ENCODE peak calls at places on chromosomes 7 and 10, in six cellular contexts. One of them, this sample, is unnamed.

GRCh38 chr7:85471740-85472139 is 284.9 kb upstream of the SEMA3D start:
- DNase-seq in neuronal stem cell: no peak
- DNase-seq in IMR-90: peak
- DNase-seq in mesendoderm: no peak
- DNase-seq in H1: no peak
- DNase-seq in mesenchymal stem cell: peak
- DNase-seq in this sample: no peak

GRCh38 chr10:73113543-73113942 is 3.3 kb downstream of the NUDT13 start:
- DNase-seq in neuronal stem cell: no peak
- DNase-seq in IMR-90: peak
- DNase-seq in mesendoderm: no peak
- DNase-seq in H1: no peak
- DNase-seq in mesenchymal stem cell: no peak
- DNase-seq in this sample: no peak

GRCh38 chr10:1605121-1605520 is 132.2 kb downstream of the ADARB2 start:
- DNase-seq in neuronal stem cell: no peak
- DNase-seq in IMR-90: no peak
- DNase-seq in mesendoderm: no peak
- DNase-seq in H1: no peak
- DNase-seq in mesenchymal stem cell: no peak
- DNase-seq in this sample: no peak

GRCh38 chr10:11255796-11256444 is 238.2 kb downstream of the CELF2 start:
- DNase-seq in neuronal stem cell: no peak
- DNase-seq in IMR-90: no peak
- DNase-seq in mesendoderm: no peak
- DNase-seq in H1: no peak
- DNase-seq in mesenchymal stem cell: no peak
- DNase-seq in this sample: no peak

GRCh38 chr7:129423700-129424410 is 10.4 kb upstream of the STRIP2 start:
- DNase-seq in neuronal stem cell: no peak
- DNase-seq in IMR-90: peak
- DNase-seq in mesendoderm: no peak
- DNase-seq in H1: no peak
- DNase-seq in mesenchymal stem cell: peak
- DNase-seq in this sample: peak

GRCh38 chr7:99365318-99366141 is 9.0 kb upstream of the ARPC1B start:
- DNase-seq in neuronal stem cell: no peak
- DNase-seq in IMR-90: no peak
- DNase-seq in mesendoderm: peak
- DNase-seq in H1: no peak
- DNase-seq in mesenchymal stem cell: no peak
- DNase-seq in this sample: peak

GRCh38 chr7:91357379-91357778 is 93.1 kb downstream of the FZD1 start:
- DNase-seq in neuronal stem cell: no peak
- DNase-seq in IMR-90: no peak
- DNase-seq in mesendoderm: no peak
- DNase-seq in H1: no peak
- DNase-seq in mesenchymal stem cell: no peak
- DNase-seq in this sample: no peak

GRCh38 chr7:22393825-22394458 is 37.0 kb upstream of the RAPGEF5 start:
- DNase-seq in neuronal stem cell: no peak
- DNase-seq in IMR-90: peak
- DNase-seq in mesendoderm: peak
- DNase-seq in H1: no peak
- DNase-seq in mesenchymal stem cell: no peak
- DNase-seq in this sample: no peak

GRCh38 chr7:31056775-31057346 is 4.8 kb downstream of the ADCYAP1R1 start:
- DNase-seq in neuronal stem cell: no peak
- DNase-seq in IMR-90: no peak
- DNase-seq in mesendoderm: peak
- DNase-seq in H1: no peak
- DNase-seq in mesenchymal stem cell: no peak
- DNase-seq in this sample: no peak

GRCh38 chr7:30559566-30559965 is 35.1 kb upstream of the GARS1 start:
- DNase-seq in neuronal stem cell: no peak
- DNase-seq in IMR-90: no peak
- DNase-seq in mesendoderm: peak
- DNase-seq in H1: no peak
- DNase-seq in mesenchymal stem cell: peak
- DNase-seq in this sample: peak

GRCh38 chr7:30831227-30831626 is 60.0 kb downstream of the MINDY4 start:
- DNase-seq in neuronal stem cell: no peak
- DNase-seq in IMR-90: peak
- DNase-seq in mesendoderm: no peak
- DNase-seq in H1: no peak
- DNase-seq in mesenchymal stem cell: no peak
- DNase-seq in this sample: no peak

GRCh38 chr10:84172435-84173356 is 905 bp upstream of the GPR15LG start:
- DNase-seq in neuronal stem cell: no peak
- DNase-seq in IMR-90: no peak
- DNase-seq in mesendoderm: no peak
- DNase-seq in H1: no peak
- DNase-seq in mesenchymal stem cell: no peak
- DNase-seq in this sample: no peak

GRCh38 chr7:151800861-151801260 is 76.1 kb downstream of the PRKAG2 start:
- DNase-seq in neuronal stem cell: no peak
- DNase-seq in IMR-90: no peak
- DNase-seq in mesendoderm: no peak
- DNase-seq in H1: no peak
- DNase-seq in mesenchymal stem cell: no peak
- DNase-seq in this sample: no peak

GRCh38 chr7:64945776-64946175 is 42.7 kb downstream of the ZNF273 start:
- DNase-seq in neuronal stem cell: no peak
- DNase-seq in IMR-90: no peak
- DNase-seq in mesendoderm: no peak
- DNase-seq in H1: no peak
- DNase-seq in mesenchymal stem cell: no peak
- DNase-seq in this sample: no peak

GRCh38 chr7:96300981-96301380 is 20.9 kb downstream of the SLC25A13 start:
- DNase-seq in neuronal stem cell: no peak
- DNase-seq in IMR-90: no peak
- DNase-seq in mesendoderm: no peak
- DNase-seq in H1: no peak
- DNase-seq in mesenchymal stem cell: no peak
- DNase-seq in this sample: no peak

GRCh38 chr7:3042861-3043489 is 692 bp downstream of the CARD11 start:
- DNase-seq in neuronal stem cell: no peak
- DNase-seq in IMR-90: no peak
- DNase-seq in mesendoderm: peak
- DNase-seq in H1: no peak
- DNase-seq in mesenchymal stem cell: no peak
- DNase-seq in this sample: no peak

GRCh38 chr10:34522542-34522941 is 292.6 kb downstream of the PARD3 start:
- DNase-seq in neuronal stem cell: no peak
- DNase-seq in IMR-90: peak
- DNase-seq in mesendoderm: peak
- DNase-seq in H1: no peak
- DNase-seq in mesenchymal stem cell: peak
- DNase-seq in this sample: peak

GRCh38 chr7:134182078-134182477 is 54.9 kb downstream of the LRGUK start:
- DNase-seq in neuronal stem cell: no peak
- DNase-seq in IMR-90: no peak
- DNase-seq in mesendoderm: no peak
- DNase-seq in H1: no peak
- DNase-seq in mesenchymal stem cell: no peak
- DNase-seq in this sample: no peak
- H3K23ac ChIP-seq in neuronal stem cell: no peak
- H3K23ac ChIP-seq in IMR-90: no peak
- H3K23ac ChIP-seq in mesendoderm: no peak
- H3K23ac ChIP-seq in H1: no peak
- H3K23ac ChIP-seq in mesenchymal stem cell: no peak
- H3K23ac ChIP-seq in this sample: peak

GRCh38 chr7:12069757-12070156 is 141.3 kb upstream of the TMEM106B start:
- DNase-seq in neuronal stem cell: no peak
- DNase-seq in IMR-90: no peak
- DNase-seq in mesendoderm: peak
- DNase-seq in H1: no peak
- DNase-seq in mesenchymal stem cell: no peak
- DNase-seq in this sample: no peak

GRCh38 chr7:12067156-12067831 is 143.8 kb upstream of the TMEM106B start:
- DNase-seq in neuronal stem cell: peak
- DNase-seq in IMR-90: peak
- DNase-seq in mesendoderm: peak
- DNase-seq in H1: peak
- DNase-seq in mesenchymal stem cell: peak
- DNase-seq in this sample: peak

GRCh38 chr7:12066004-12066403 is 145.1 kb upstream of the TMEM106B start:
- DNase-seq in neuronal stem cell: no peak
- DNase-seq in IMR-90: no peak
- DNase-seq in mesendoderm: peak
- DNase-seq in H1: no peak
- DNase-seq in mesenchymal stem cell: no peak
- DNase-seq in this sample: peak

GRCh38 chr7:12064716-12065115 is 146.4 kb upstream of the TMEM106B start:
- DNase-seq in neuronal stem cell: no peak
- DNase-seq in IMR-90: no peak
- DNase-seq in mesendoderm: peak
- DNase-seq in H1: no peak
- DNase-seq in mesenchymal stem cell: no peak
- DNase-seq in this sample: no peak

DNA sequence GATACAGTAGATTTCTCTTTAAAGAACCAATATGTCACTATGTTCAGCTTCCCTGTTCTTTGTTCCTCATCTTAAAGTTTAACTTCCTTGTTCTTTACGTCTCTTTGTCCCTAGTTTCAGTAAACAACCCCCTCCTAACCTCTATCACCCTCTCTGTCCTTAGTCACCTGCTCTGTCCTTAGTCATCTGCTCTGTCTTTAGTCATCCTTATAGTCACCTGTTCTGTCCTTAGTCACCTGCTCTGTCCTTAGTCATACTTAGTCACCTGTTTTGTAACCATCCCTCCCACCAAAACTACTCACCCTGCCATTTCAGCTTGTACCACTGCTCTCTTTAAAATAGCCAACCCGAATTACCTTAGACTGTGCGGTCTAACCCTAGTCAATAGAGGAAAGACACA is 144.5 kb upstream of the TMEM106B start:
- DNase-seq in neuronal stem cell: no peak
- DNase-seq in IMR-90: peak
- DNase-seq in mesendoderm: peak
- DNase-seq in H1: no peak
- DNase-seq in mesenchymal stem cell: no peak
- DNase-seq in this sample: peak
- H3K27ac ChIP-seq in neuronal stem cell: no peak
- H3K27ac ChIP-seq in IMR-90: no peak
- H3K27ac ChIP-seq in mesendoderm: no peak
- H3K27ac ChIP-seq in H1: no peak
- H3K27ac ChIP-seq in mesenchymal stem cell: no peak
- H3K27ac ChIP-seq in this sample: no peak

GRCh38 chr7:19101911-19102310 is 15.5 kb downstream of the TWIST1 start:
- DNase-seq in neuronal stem cell: no peak
- DNase-seq in IMR-90: no peak
- DNase-seq in mesendoderm: no peak
- DNase-seq in H1: no peak
- DNase-seq in mesenchymal stem cell: no peak
- DNase-seq in this sample: no peak

GRCh38 chr7:19097165-19097885 is 20.1 kb downstream of the TWIST1 start:
- DNase-seq in neuronal stem cell: no peak
- DNase-seq in IMR-90: no peak
- DNase-seq in mesendoderm: no peak
- DNase-seq in H1: no peak
- DNase-seq in mesenchymal stem cell: no peak
- DNase-seq in this sample: no peak

GRCh38 chr7:19099924-19100323 is 17.5 kb downstream of the TWIST1 start:
- DNase-seq in neuronal stem cell: no peak
- DNase-seq in IMR-90: no peak
- DNase-seq in mesendoderm: no peak
- DNase-seq in H1: no peak
- DNase-seq in mesenchymal stem cell: no peak
- DNase-seq in this sample: no peak

GRCh38 chr7:19098510-19098909 is 18.9 kb downstream of the TWIST1 start:
- DNase-seq in neuronal stem cell: no peak
- DNase-seq in IMR-90: no peak
- DNase-seq in mesendoderm: no peak
- DNase-seq in H1: no peak
- DNase-seq in mesenchymal stem cell: no peak
- DNase-seq in this sample: no peak

DNA sequence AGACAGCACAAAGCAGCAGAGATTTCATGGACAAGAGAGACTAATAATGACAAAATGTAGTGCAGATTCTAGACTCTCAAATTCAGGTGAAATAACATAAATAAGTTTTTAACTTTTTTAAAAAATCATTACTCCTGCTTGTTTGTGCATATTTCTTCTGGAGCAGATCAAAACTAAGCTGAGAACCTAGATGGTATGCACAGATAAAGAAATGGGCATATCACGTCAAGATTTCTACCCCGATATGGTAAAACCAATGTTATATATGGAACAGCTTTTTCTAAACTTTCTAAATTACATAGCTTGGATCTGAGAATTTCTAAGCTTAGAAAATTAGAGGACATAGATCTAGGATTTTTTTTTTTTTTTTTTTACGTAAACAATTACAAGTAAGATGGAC is 18.2 kb downstream of the TWIST1 start:
- DNase-seq in neuronal stem cell: no peak
- DNase-seq in IMR-90: no peak
- DNase-seq in mesendoderm: no peak
- DNase-seq in H1: no peak
- DNase-seq in mesenchymal stem cell: no peak
- DNase-seq in this sample: peak
- H3K4me3 ChIP-seq in neuronal stem cell: no peak
- H3K4me3 ChIP-seq in IMR-90: no peak
- H3K4me3 ChIP-seq in mesendoderm: no peak
- H3K4me3 ChIP-seq in H1: no peak
- H3K4me3 ChIP-seq in mesenchymal stem cell: no peak
- H3K4me3 ChIP-seq in this sample: no peak

GRCh38 chr7:5309146-5309545 is 26.4 kb downstream of the SLC29A4 start:
- DNase-seq in neuronal stem cell: no peak
- DNase-seq in IMR-90: no peak
- DNase-seq in mesendoderm: no peak
- DNase-seq in H1: no peak
- DNase-seq in mesenchymal stem cell: no peak
- DNase-seq in this sample: no peak

GRCh38 chr7:5315761-5316160 is 33.0 kb downstream of the SLC29A4 start:
- DNase-seq in neuronal stem cell: no peak
- DNase-seq in IMR-90: no peak
- DNase-seq in mesendoderm: no peak
- DNase-seq in H1: no peak
- DNase-seq in mesenchymal stem cell: no peak
- DNase-seq in this sample: no peak

GRCh38 chr7:5314864-5315263 is 32.1 kb downstream of the SLC29A4 start:
- DNase-seq in neuronal stem cell: no peak
- DNase-seq in IMR-90: no peak
- DNase-seq in mesendoderm: no peak
- DNase-seq in H1: no peak
- DNase-seq in mesenchymal stem cell: no peak
- DNase-seq in this sample: no peak

DNA sequence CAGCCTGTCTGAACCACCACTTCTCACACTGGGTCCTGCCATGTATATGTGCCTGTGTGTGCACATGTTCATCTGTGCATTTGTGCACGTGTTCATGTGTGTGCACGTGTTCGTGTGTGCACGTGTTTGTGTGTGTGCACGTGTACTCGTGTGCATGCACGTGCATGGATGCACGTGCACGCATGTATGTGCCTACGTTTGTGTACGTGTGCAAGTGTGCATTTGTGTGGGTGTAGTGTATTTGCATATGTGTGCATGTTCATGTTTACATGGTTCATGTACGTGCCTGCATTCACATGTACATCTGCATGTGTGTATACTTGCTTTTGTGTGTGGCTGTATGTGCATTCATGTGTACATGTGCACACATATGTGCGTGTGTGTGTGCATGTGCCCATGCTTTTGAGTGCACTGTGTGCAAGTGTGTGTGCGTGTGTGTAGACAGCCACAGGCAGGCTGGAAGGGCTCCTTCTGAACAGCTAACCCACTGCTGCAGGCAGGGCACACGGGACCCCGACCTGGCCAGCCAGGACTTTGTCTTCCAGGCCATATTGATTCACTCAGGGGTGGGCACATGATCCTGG is 28.2 kb downstream of the SLC29A4 start:
- DNase-seq in neuronal stem cell: no peak
- DNase-seq in IMR-90: no peak
- DNase-seq in mesendoderm: no peak
- DNase-seq in H1: no peak
- DNase-seq in mesenchymal stem cell: no peak
- DNase-seq in this sample: no peak
- H3K23ac ChIP-seq in neuronal stem cell: peak
- H3K23ac ChIP-seq in IMR-90: no peak
- H3K23ac ChIP-seq in mesendoderm: no peak
- H3K23ac ChIP-seq in H1: peak
- H3K23ac ChIP-seq in mesenchymal stem cell: no peak
- H3K23ac ChIP-seq in this sample: no peak

This sample was measured in trophoblast cell.